ENCODE peak calls at places on chromosomes 6 and 20, in ten cellular contexts. P, J, G, U, X, I, A, W, O and M are unnamed samples.

GRCh38 chr20:46283426-46283825 is 24.9 kb downstream of the CDH22 start:
- DNase-seq in P (no peak), J (no peak), G (no peak), U (no peak), X (peak; percentile 72), I (no peak), A (peak; percentile 45), W (no peak), O (no peak), M (no peak)

GRCh38 chr20:44186674-44187053 is 324 bp downstream of the JPH2 start:
- DNase-seq in P (no peak), J (no peak), G (no peak), U (no peak), X (no peak), I (no peak), A (no peak), W (no peak), O (no peak), M (no peak)

GRCh38 chr20:60116128-60116909 is 158.1 kb downstream of the CDH26 start:
- DNase-seq in P (no peak), J (no peak), G (no peak), U (no peak), X (no peak), I (no peak), A (peak; percentile 17), W (no peak), O (peak; percentile 13), M (no peak)

GRCh38 chr6:3744901-3745470 is 6.5 kb downstream of the PXDC1 start:
- DNase-seq in P (no peak), J (no peak), G (no peak), U (peak; percentile 35), X (no peak), I (no peak), A (no peak), W (no peak), O (peak; percentile 25), M (no peak)

GRCh38 chr6:3546121-3546520 is 89.3 kb upstream of the SLC22A23 start:
- DNase-seq in P (no peak), J (no peak), G (peak; percentile 11), U (no peak), X (no peak), I (no peak), A (no peak), W (no peak), O (peak; percentile 31), M (no peak)

GRCh38 chr20:34673411-34673810 is 3.5 kb downstream of the PIGU start:
- DNase-seq in P (no peak), J (no peak), G (no peak), U (no peak), X (no peak), I (no peak), A (no peak), W (no peak), O (no peak), M (no peak)

GRCh38 chr6:169194737-169195136 is 58.9 kb downstream of the THBS2 start:
- DNase-seq in P (no peak), J (no peak), G (no peak), U (no peak), X (no peak), I (no peak), A (no peak), W (no peak), O (no peak), M (no peak)

GRCh38 chr6:53070808-53071207 is 5.6 kb downstream of the FBXO9 start:
- DNase-seq in P (no peak), J (no peak), G (no peak), U (no peak), X (no peak), I (no peak), A (no peak), W (no peak), O (no peak), M (no peak)

GRCh38 chr6:132977413-132977812 is 163.0 kb downstream of the RPS12 start:
- DNase-seq in P (no peak), J (no peak), G (no peak), U (no peak), X (peak; percentile 35), I (no peak), A (no peak), W (no peak), O (no peak), M (no peak)

GRCh38 chr20:36402708-36403107 is 96.6 kb downstream of the DLGAP4 start:
- DNase-seq in P (no peak), J (no peak), G (no peak), U (no peak), X (no peak), I (no peak), A (no peak), W (no peak), O (no peak), M (no peak)

GRCh38 chr6:64013061-64013410 is 377.4 kb downstream of the PHF3 start:
- DNase-seq in P (no peak), J (peak; percentile 70), G (no peak), U (no peak), X (no peak), I (no peak), A (no peak), W (no peak), O (no peak), M (no peak)

GRCh38 chr20:57680934-57681914 is 28.6 kb downstream of the PMEPA1 start:
- DNase-seq in P (no peak), J (no peak), G (no peak), U (no peak), X (no peak), I (no peak), A (no peak), W (peak; percentile 43), O (no peak), M (no peak)

GRCh38 chr20:57605878-57606277 is 14.3 kb downstream of the ZBP1 start:
- DNase-seq in P (no peak), J (no peak), G (no peak), U (no peak), X (no peak), I (no peak), A (no peak), W (no peak), O (no peak), M (no peak)

DNA sequence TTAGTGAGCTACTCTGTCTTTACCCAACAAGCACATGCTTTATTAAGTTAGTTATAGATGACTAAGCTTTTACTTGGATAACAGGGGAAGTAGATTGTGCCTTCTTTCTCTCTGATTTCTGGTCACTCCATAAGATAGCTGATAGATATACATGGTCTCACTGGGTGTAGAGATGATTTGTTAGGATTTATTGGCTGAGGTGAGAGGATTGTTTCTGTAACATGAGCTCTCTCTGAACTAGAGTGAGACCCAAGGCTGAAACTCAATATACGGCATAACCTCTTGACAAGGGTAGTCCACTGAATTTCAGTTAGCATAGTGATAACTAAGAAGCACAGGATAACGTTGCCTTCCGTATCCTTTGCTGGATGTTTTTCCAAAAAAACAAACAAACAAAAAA is 210.3 kb downstream of the PTPRK start:
- DNase-seq in P (no peak), J (no peak), G (no peak), U (no peak), X (no peak), I (no peak), A (no peak), W (no peak), O (no peak), M (no peak)
- H3K4me3 ChIP-seq in P (no peak overlapping the region), J (no peak overlapping the region), G (no peak overlapping the region), U (no peak overlapping the region), X (no peak overlapping the region), I (no peak overlapping the region), A (no peak overlapping the region), W (no peak overlapping the region), O (no peak overlapping the region), M (no peak overlapping the region)

DNA sequence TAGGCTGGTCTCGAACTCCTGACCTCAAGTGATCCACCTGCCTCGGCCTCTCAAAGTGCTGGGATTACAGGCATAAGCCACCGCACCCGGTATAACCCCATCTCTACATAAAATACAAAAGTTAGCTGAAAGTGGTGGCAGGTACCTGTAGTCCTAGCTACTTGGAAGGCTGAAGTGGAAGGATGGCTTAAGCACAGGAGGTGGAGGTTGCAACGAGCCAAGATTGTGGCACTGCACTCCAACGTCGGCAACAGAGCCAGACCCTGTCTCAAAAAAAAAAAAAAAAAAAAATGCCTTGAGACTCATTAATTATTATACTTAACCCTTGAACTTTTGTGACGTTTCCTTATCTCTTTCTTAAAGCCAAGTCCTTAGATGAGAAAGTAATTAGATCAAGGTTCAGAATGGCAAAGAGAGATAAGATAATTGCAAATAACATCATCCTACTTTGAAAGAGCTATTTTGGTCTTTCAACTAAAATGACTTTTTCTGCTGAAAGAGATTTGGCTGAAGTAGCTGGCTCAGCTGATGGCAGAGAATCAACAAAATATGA is 4.7 kb upstream of the SHLD1 start:
- DNase-seq in P (no peak), J (no peak), G (no peak), U (no peak), X (no peak), I (no peak), A (no peak), W (no peak), O (no peak), M (no peak)
- H3K27ac ChIP-seq in P (no peak overlapping the region), J (no peak overlapping the region), G (no peak overlapping the region), U (no peak overlapping the region), X (no peak overlapping the region), I (no peak overlapping the region), A (peak overlapping the region; percentile 42), W (no peak overlapping the region), O (no peak overlapping the region), M (no peak overlapping the region)

GRCh38 chr20:14521436-14521835 is 184.0 kb upstream of the FLRT3 start:
- DNase-seq in P (no peak), J (no peak), G (no peak), U (no peak), X (peak; percentile 41), I (no peak), A (peak; percentile 16), W (no peak), O (no peak), M (no peak)

GRCh38 chr20:14521016-14521415 is 183.6 kb upstream of the FLRT3 start:
- DNase-seq in P (no peak), J (no peak), G (no peak), U (no peak), X (no peak), I (no peak), A (no peak), W (no peak), O (no peak), M (no peak)

GRCh38 chr20:14523090-14523489 is 185.7 kb upstream of the FLRT3 start:
- DNase-seq in P (no peak), J (no peak), G (no peak), U (no peak), X (peak; percentile 20), I (no peak), A (no peak), W (no peak), O (no peak), M (no peak)

GRCh38 chr20:14522595-14522994 is 185.2 kb upstream of the FLRT3 start:
- DNase-seq in P (no peak), J (no peak), G (no peak), U (no peak), X (no peak), I (no peak), A (no peak), W (no peak), O (no peak), M (no peak)

GRCh38 chr20:14518648-14519047 is 181.2 kb upstream of the FLRT3 start:
- DNase-seq in P (no peak), J (no peak), G (no peak), U (no peak), X (no peak), I (no peak), A (no peak), W (no peak), O (no peak), M (no peak)
- TF ChIP-seq CTCF in P (no peak), J (no peak), G (no peak), U (no peak), X (no peak), I (no peak), A (no peak), W (no peak), O (no peak), M (no peak)

GRCh38 chr6:142942238-142942637 is 2.7 kb downstream of the HIVEP2 start:
- DNase-seq in P (no peak), J (no peak), G (no peak), U (no peak), X (no peak), I (no peak), A (no peak), W (no peak), O (no peak), M (no peak)
- H3K4me3 ChIP-seq in P (no peak overlapping the region), J (no peak overlapping the region), G (no peak overlapping the region), U (no peak overlapping the region), X (peak overlapping the region; percentile 51), I (no peak overlapping the region), A (no peak overlapping the region), W (peak overlapping the region; percentile 67), O (no peak overlapping the region), M (peak overlapping the region; percentile 94)